ENCODE peak calls at places on chromosomes 13 and 19, in five cellular contexts. One of them, this sample, is unnamed.

GRCh38 chr19:39645800-39646411 is 9.8 kb upstream of the LGALS16 start:
- DNase-seq in fibroblast of pulmonary artery: peak; percentile 43
- DNase-seq in brain microvascular endothelial cell: peak; percentile 7
- DNase-seq in SJCRH30: peak; percentile 51
- DNase-seq in DND-41: peak; percentile 61
- DNase-seq in this sample: peak; percentile 38

GRCh38 chr13:98942997-98943396 is 34.9 kb downstream of the DOCK9 start:
- DNase-seq in DND-41: no peak
- DNase-seq in brain microvascular endothelial cell: no peak
- DNase-seq in fibroblast of pulmonary artery: no peak
- DNase-seq in SJCRH30: no peak
- DNase-seq in this sample: no peak

GRCh38 chr13:50629497-50629896 is 214.0 kb downstream of the DLEU7 start:
- DNase-seq in SJCRH30: no peak
- DNase-seq in fibroblast of pulmonary artery: no peak
- DNase-seq in brain microvascular endothelial cell: no peak
- DNase-seq in DND-41: no peak
- DNase-seq in this sample: no peak

GRCh38 chr13:31046711-31047279 is 114.3 kb downstream of the TEX26 start:
- DNase-seq in DND-41: no peak
- DNase-seq in brain microvascular endothelial cell: peak; percentile 23
- DNase-seq in SJCRH30: peak; percentile 89
- DNase-seq in fibroblast of pulmonary artery: peak; percentile 64
- DNase-seq in this sample: no peak

GRCh38 chr13:113121183-113121927 is 1.2 kb upstream of the F10 start:
- DNase-seq in fibroblast of pulmonary artery: no peak
- DNase-seq in DND-41: no peak
- DNase-seq in SJCRH30: no peak
- DNase-seq in brain microvascular endothelial cell: no peak
- DNase-seq in this sample: no peak

GRCh38 chr19:19137556-19138109 is 645 bp downstream of the TMEM161A start:
- DNase-seq in brain microvascular endothelial cell: no peak
- DNase-seq in DND-41: no peak
- DNase-seq in SJCRH30: no peak
- DNase-seq in fibroblast of pulmonary artery: peak; percentile 12
- DNase-seq in this sample: no peak

GRCh38 chr13:98994080-98994479 is 16.2 kb upstream of the DOCK9 start:
- DNase-seq in SJCRH30: no peak
- DNase-seq in fibroblast of pulmonary artery: no peak
- DNase-seq in DND-41: no peak
- DNase-seq in brain microvascular endothelial cell: no peak
- DNase-seq in this sample: no peak

GRCh38 chr19:51810228-51810627 is 15.3 kb downstream of the FPR3 start:
- DNase-seq in fibroblast of pulmonary artery: peak; percentile 21
- DNase-seq in DND-41: peak; percentile 31
- DNase-seq in SJCRH30: no peak
- DNase-seq in brain microvascular endothelial cell: no peak
- DNase-seq in this sample: no peak

GRCh38 chr19:10283301-10283733 is 3.4 kb upstream of the ICAM4 start:
- DNase-seq in brain microvascular endothelial cell: no peak
- DNase-seq in fibroblast of pulmonary artery: no peak
- DNase-seq in DND-41: no peak
- DNase-seq in SJCRH30: no peak
- DNase-seq in this sample: no peak

GRCh38 chr19:10284641-10285278 is 2.0 kb upstream of the ICAM4 start:
- DNase-seq in fibroblast of pulmonary artery: no peak
- DNase-seq in brain microvascular endothelial cell: no peak
- DNase-seq in DND-41: no peak
- DNase-seq in SJCRH30: no peak
- DNase-seq in this sample: no peak

GRCh38 chr19:10285393-10285792 is 1.4 kb upstream of the ICAM4 start:
- DNase-seq in SJCRH30: no peak
- DNase-seq in brain microvascular endothelial cell: no peak
- DNase-seq in fibroblast of pulmonary artery: no peak
- DNase-seq in DND-41: no peak
- DNase-seq in this sample: no peak

GRCh38 chr19:10286803-10287737 is at the start of gene ICAM4:
- DNase-seq in fibroblast of pulmonary artery: peak; percentile 74
- DNase-seq in DND-41: peak; percentile 67
- DNase-seq in SJCRH30: peak; percentile 90
- DNase-seq in brain microvascular endothelial cell: no peak
- DNase-seq in this sample: peak; percentile 70

DNA sequence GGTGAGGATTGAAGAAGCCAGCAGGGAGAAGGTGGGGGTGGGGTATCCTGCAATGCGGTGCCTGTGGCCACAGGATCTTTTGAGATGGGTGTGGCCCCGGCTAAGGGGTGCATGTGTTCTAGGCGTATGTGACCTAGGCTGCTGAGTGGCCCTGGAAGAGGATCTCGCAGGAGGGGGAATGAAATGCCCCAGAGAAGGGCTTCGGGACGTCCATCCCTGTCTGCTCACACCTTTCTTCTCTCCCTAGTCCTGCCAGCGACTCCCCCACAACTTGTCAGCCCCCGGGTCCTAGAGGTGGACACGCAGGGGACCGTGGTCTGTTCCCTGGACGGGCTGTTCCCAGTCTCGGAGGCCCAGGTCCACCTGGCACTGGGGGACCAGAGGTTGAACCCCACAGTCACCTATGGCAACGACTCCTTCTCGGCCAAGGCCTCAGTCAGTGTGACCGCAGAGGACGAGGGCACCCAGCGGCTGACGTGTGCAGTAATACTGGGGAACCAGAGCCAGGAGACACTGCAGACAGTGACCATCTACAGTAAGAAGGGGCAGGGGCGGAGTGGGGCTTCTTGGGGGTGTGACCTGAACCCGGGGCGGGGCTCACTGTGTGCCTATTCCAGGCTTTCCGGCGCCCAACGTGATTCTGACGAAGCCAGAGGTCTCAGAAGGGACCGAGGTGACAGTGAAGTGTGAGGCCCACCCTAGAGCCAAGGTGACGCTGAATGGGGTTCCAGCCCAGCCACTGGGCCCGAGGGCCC is 2.8 kb upstream of the ICAM4 start:
- DNase-seq in SJCRH30: no peak
- DNase-seq in fibroblast of pulmonary artery: no peak
- DNase-seq in brain microvascular endothelial cell: no peak
- DNase-seq in DND-41: no peak
- DNase-seq in this sample: peak; percentile 12
- H3K4me3 ChIP-seq in SJCRH30: no peak overlapping the region
- H3K4me3 ChIP-seq in fibroblast of pulmonary artery: no peak overlapping the region
- H3K4me3 ChIP-seq in brain microvascular endothelial cell: no peak overlapping the region
- H3K4me3 ChIP-seq in DND-41: no peak overlapping the region
- H3K4me3 ChIP-seq in this sample: no peak overlapping the region

GRCh38 chr19:56964526-56964925 is 124.0 kb upstream of the PEG3 start:
- DNase-seq in DND-41: no peak
- DNase-seq in SJCRH30: no peak
- DNase-seq in fibroblast of pulmonary artery: no peak
- DNase-seq in brain microvascular endothelial cell: no peak
- DNase-seq in this sample: no peak
- H3K4me3 ChIP-seq in DND-41: no peak overlapping the region
- H3K4me3 ChIP-seq in SJCRH30: peak overlapping the region; percentile 22
- H3K4me3 ChIP-seq in fibroblast of pulmonary artery: no peak overlapping the region
- H3K4me3 ChIP-seq in brain microvascular endothelial cell: no peak overlapping the region
- H3K4me3 ChIP-seq in this sample: no peak overlapping the region

GRCh38 chr13:29817604-29818378 is 32.6 kb downstream of the UBL3 start:
- DNase-seq in DND-41: no peak
- DNase-seq in SJCRH30: no peak
- DNase-seq in fibroblast of pulmonary artery: no peak
- DNase-seq in brain microvascular endothelial cell: no peak
- DNase-seq in this sample: peak; percentile 76
- H3K4me3 ChIP-seq in DND-41: no peak overlapping the region
- H3K4me3 ChIP-seq in SJCRH30: no peak overlapping the region
- H3K4me3 ChIP-seq in fibroblast of pulmonary artery: no peak overlapping the region
- H3K4me3 ChIP-seq in brain microvascular endothelial cell: no peak overlapping the region
- H3K4me3 ChIP-seq in this sample: peak overlapping the region; percentile 24

GRCh38 chr19:9969688-9969975 is 33.3 kb upstream of the OLFM2 start:
- DNase-seq in DND-41: no peak
- DNase-seq in brain microvascular endothelial cell: no peak
- DNase-seq in SJCRH30: no peak
- DNase-seq in fibroblast of pulmonary artery: no peak
- DNase-seq in this sample: no peak
- H3K4me3 ChIP-seq in DND-41: no peak overlapping the region
- H3K4me3 ChIP-seq in brain microvascular endothelial cell: no peak overlapping the region
- H3K4me3 ChIP-seq in SJCRH30: no peak overlapping the region
- H3K4me3 ChIP-seq in fibroblast of pulmonary artery: no peak overlapping the region
- H3K4me3 ChIP-seq in this sample: no peak overlapping the region

GRCh38 chr19:2557093-2557440 is 81.1 kb downstream of the GADD45B start:
- DNase-seq in fibroblast of pulmonary artery: no peak
- DNase-seq in SJCRH30: no peak
- DNase-seq in brain microvascular endothelial cell: no peak
- DNase-seq in DND-41: no peak
- DNase-seq in this sample: no peak
- H3K4me3 ChIP-seq in fibroblast of pulmonary artery: no peak overlapping the region
- H3K4me3 ChIP-seq in SJCRH30: no peak overlapping the region
- H3K4me3 ChIP-seq in brain microvascular endothelial cell: no peak overlapping the region
- H3K4me3 ChIP-seq in DND-41: no peak overlapping the region
- H3K4me3 ChIP-seq in this sample: no peak overlapping the region

GRCh38 chr19:999379-999719 is 870 bp upstream of the GRIN3B start:
- DNase-seq in SJCRH30: no peak
- DNase-seq in brain microvascular endothelial cell: no peak
- DNase-seq in DND-41: no peak
- DNase-seq in fibroblast of pulmonary artery: no peak
- DNase-seq in this sample: no peak

GRCh38 chr19:998064-998463 is 2.2 kb upstream of the GRIN3B start:
- DNase-seq in SJCRH30: no peak
- DNase-seq in DND-41: no peak
- DNase-seq in fibroblast of pulmonary artery: no peak
- DNase-seq in brain microvascular endothelial cell: no peak
- DNase-seq in this sample: no peak

GRCh38 chr19:1000591-1001537 is 645 bp downstream of the GRIN3B start:
- DNase-seq in brain microvascular endothelial cell: no peak
- DNase-seq in fibroblast of pulmonary artery: no peak
- DNase-seq in SJCRH30: no peak
- DNase-seq in DND-41: no peak
- DNase-seq in this sample: no peak

GRCh38 chr19:1001538-1002166 is 1.4 kb downstream of the GRIN3B start:
- DNase-seq in brain microvascular endothelial cell: no peak
- DNase-seq in DND-41: peak; percentile 71
- DNase-seq in SJCRH30: peak; percentile 51
- DNase-seq in fibroblast of pulmonary artery: no peak
- DNase-seq in this sample: peak; percentile 63

DNA sequence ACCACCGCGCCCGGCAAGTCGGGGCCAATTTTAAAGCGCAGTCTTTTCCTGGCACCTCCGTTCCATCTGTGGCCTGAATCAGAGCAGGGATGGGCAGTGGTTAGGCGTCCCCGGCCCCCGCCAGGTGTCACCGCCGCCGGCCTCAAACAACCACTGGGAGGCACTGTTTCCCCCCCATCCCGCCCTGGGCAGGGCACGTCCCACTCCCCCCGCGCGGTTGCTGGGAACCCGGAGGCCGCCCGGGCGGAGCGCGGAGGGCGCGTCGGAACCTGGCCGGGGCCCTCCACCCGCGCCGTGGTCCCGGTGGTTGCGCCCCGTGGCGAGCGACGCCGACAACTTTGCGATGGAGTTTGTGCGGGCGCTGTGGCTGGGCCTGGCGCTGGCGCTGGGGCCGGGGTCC is at the start of gene GRIN3B:
- DNase-seq in fibroblast of pulmonary artery: peak; percentile 51
- DNase-seq in DND-41: peak; percentile 41
- DNase-seq in SJCRH30: peak; percentile 67
- DNase-seq in brain microvascular endothelial cell: peak; percentile 13
- DNase-seq in this sample: peak; percentile 62
- H3K4me3 ChIP-seq in fibroblast of pulmonary artery: no peak within 1 kb of the TSS
- H3K4me3 ChIP-seq in DND-41: no peak within 1 kb of the TSS
- H3K4me3 ChIP-seq in SJCRH30: no peak within 1 kb of the TSS
- H3K4me3 ChIP-seq in brain microvascular endothelial cell: no peak within 1 kb of the TSS
- H3K4me3 ChIP-seq in this sample: no peak within 1 kb of the TSS